ENCODE peak calls at places on chromosome 11, in eight cellular contexts. F is heart left ventricle, M is HCT116, I is K562, O is tibial nerve, Z is body of pancreas, G is esophagus squamous epithelium, P is spleen. Y is an unnamed sample.

GRCh38 chr11:35664977-35665441 is 2.4 kb downstream of the TRIM44 start:
- DNase-seq in O (no peak), I (no peak), Z (no peak), P (no peak), G (no peak), F (no peak), M (no peak), Y (no peak)

GRCh38 chr11:23103403-23103802 is 243.1 kb upstream of the CCDC179 start:
- DNase-seq in F (no peak), P (no peak), G (no peak), M (no peak), O (no peak), I (no peak), Z (no peak), Y (no peak)

GRCh38 chr11:72814831-72815618 is 814 bp downstream of the ATG16L2 start:
- DNase-seq in Z (peak; percentile 44), F (no peak), G (no peak), O (no peak), P (peak; percentile 92), I (peak; percentile 52), M (peak; percentile 71), Y (no peak)

GRCh38 chr11:63999349-64000025 is 13.2 kb downstream of the OTUB1 start:
- DNase-seq in P (peak; percentile 87), M (no peak), G (no peak), O (no peak), I (peak; percentile 82), Z (no peak), F (peak; percentile 62), Y (no peak)

GRCh38 chr11:12411806-12412727 is 34.7 kb downstream of the PARVA start:
- DNase-seq in M (peak; percentile 56), P (no peak), I (peak; percentile 77), F (peak; percentile 72), O (peak; percentile 71), G (no peak), Z (peak; percentile 58), Y (no peak)

GRCh38 chr11:17894929-17895658 is 117.8 kb downstream of the SERGEF start:
- DNase-seq in P (no peak), M (no peak), G (no peak), F (no peak), I (no peak), O (no peak), Z (no peak), Y (no peak)

GRCh38 chr11:120272303-120272702 is 32.4 kb downstream of the POU2F3 start:
- DNase-seq in I (no peak), O (no peak), M (no peak), P (no peak), G (no peak), Z (no peak), F (no peak), Y (no peak)

GRCh38 chr11:73404048-73404447 is 27.8 kb downstream of the RELT start:
- DNase-seq in Z (no peak), G (no peak), I (peak; percentile 76), F (peak; percentile 79), P (peak; percentile 77), O (peak; percentile 82), M (peak; percentile 28), Y (peak; percentile 74)

GRCh38 chr11:124893781-124894401 is 3.8 kb downstream of the ROBO4 start:
- DNase-seq in I (no peak), P (no peak), O (peak; percentile 2), G (no peak), F (peak; percentile 15), M (no peak), Z (no peak), Y (no peak)

GRCh38 chr11:124894606-124895430 is 2.8 kb downstream of the ROBO4 start:
- DNase-seq in F (no peak), Z (no peak), I (no peak), M (no peak), O (peak; percentile 4), P (no peak), G (no peak), Y (no peak)

GRCh38 chr11:124896071-124896750 is 1.5 kb downstream of the ROBO4 start:
- DNase-seq in I (no peak), P (no peak), M (no peak), Z (no peak), O (peak; percentile 3), F (peak; percentile 21), G (no peak), Y (no peak)

GRCh38 chr11:124896821-124897391 is 759 bp downstream of the ROBO4 start:
- DNase-seq in I (no peak), G (no peak), F (peak; percentile 43), Z (no peak), P (no peak), O (peak; percentile 11), M (no peak), Y (no peak)

DNA sequence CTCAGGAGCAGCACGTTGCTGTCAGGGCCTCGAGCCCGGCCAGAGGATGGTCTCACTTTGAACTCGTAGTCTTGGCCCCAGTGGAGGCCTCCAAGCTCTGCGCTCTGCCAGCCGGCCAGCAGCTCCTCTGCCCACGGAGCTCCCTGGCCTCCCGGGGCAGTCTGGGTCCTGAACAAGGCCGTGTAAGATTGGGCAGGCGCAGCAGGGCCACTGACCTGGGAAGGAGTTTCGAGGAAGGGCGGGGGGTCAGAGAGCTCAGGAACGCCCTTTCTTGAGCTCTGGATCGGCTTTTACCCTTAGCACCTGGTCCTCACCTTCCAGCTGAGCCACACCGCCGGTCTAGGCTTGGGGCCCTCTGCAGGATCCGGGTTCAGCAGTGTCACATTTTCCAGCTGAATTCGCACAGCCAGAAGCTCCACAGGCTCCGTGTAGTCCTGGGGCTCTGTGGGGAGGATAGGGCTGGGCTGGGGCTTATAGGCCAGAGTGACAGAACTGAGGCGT is 2.1 kb downstream of the ROBO4 start:
- DNase-seq in F (peak; percentile 26), O (peak; percentile 3), Z (no peak), M (no peak), I (no peak), P (no peak), G (no peak), Y (no peak)
- TF ChIP-seq POLR2A in F (no peak), O (no peak), Z (no peak), M (no peak), I (no peak), P (no peak), G (no peak), Y (no peak)

DNA sequence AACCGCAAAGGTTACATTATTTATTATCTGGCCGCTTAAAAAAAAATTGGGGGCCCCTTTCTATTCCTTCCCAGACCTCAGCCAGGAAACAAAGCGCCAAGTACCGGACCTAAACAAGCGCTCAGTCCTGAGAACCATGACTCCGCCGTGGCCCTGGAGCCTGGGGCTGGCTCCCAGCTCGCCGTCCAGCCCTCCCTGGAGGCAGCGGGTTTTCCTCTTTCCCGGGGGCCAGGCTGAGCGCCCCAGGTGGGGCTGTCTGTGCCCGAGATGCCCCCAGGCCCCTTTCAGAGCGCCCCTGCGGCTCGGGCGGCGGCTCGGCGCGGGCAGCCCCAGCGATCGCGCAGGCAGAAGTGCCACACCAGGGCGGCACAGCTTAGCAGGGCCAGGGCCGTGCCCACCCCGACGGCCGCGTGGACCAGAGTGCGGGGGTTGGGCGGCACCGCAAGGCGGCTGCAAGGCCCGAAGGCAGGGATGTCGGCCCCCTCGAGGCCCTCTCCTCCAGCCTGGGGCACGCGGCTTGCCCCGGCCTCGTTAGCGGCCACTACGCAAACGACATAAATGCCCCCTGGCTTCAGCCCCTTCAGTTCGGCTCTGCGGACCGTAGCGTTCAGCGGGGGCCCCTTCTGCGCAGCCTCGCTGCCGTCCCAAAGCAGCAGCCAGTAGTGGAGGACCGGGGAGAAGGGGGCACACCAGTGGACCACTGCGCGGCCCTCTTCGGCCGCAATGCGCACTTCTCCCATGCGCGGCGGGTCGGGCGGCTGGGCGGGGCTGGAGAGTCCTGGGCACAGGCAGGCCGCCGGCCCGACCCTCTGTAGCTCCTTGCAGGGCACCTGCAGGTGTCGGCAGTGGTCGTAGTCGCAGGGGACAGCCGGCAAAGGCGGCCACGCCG is 1.6 kb downstream of the LRRN4CL start:
- DNase-seq in I (no peak), P (no peak), G (no peak), Z (no peak), O (no peak), M (no peak), F (no peak), Y (no peak)
- H3K4me3 ChIP-seq in I (no peak overlapping the region), P (peak overlapping the region; percentile 13), G (peak overlapping the region; percentile 58), Z (no peak overlapping the region), O (peak overlapping the region; percentile 31), M (no peak overlapping the region), F (peak overlapping the region; percentile 50), Y (peak overlapping the region; percentile 26)

GRCh38 chr11:3914807-3915206 is 59.3 kb downstream of the STIM1 start:
- DNase-seq in I (no peak), G (no peak), P (no peak), M (no peak), O (no peak), Z (no peak), F (no peak), Y (no peak)

GRCh38 chr11:3922056-3922455 is 66.6 kb downstream of the STIM1 start:
- DNase-seq in P (no peak), M (no peak), F (no peak), O (no peak), Z (no peak), I (no peak), G (no peak), Y (no peak)

GRCh38 chr11:3925513-3925912 is 70.0 kb downstream of the STIM1 start:
- DNase-seq in G (no peak), I (no peak), F (no peak), O (no peak), Z (no peak), P (no peak), M (no peak), Y (no peak)

GRCh38 chr11:3916962-3917361 is 61.5 kb downstream of the STIM1 start:
- DNase-seq in F (no peak), Z (no peak), P (no peak), G (no peak), O (no peak), M (no peak), I (no peak), Y (no peak)

DNA sequence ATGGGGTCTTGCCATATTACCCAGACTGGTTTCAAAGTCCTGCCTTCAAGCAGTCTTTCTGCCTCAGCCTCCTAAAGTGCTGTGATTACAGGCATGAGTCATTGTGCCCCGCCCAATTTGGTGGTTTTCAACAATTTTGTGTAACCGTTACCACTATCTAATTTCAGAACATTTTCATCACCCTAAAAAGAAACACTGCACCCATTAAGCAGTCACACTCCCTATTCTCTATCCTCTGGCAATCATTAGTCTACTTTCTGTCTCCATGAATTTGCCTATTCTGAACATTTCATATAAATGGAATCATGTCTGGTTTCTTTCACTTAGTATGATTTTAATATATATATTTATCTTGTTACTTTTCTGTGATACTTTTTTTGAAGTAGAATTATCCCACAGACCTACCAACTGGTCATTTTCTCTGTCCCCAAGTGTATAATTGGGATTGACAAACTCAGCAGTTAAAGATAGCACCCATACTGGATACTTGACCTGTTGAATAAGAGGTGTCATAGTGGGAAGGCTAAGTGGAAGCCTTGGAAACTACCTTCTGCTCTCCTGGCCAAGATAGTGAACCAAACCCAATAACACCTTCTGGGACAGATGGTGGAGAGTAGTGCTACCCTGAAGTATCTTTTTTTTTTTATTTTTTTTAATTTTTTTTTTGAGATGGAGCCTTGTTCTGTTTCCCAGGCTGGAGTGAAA is 64.8 kb downstream of the STIM1 start:
- DNase-seq in Z (no peak), P (no peak), I (peak; percentile 27), O (peak; percentile 74), M (peak; percentile 44), F (peak; percentile 40), G (no peak), Y (no peak)
- H3K27ac ChIP-seq in Z (no peak overlapping the region), P (peak overlapping the region; percentile 51), I (peak overlapping the region; percentile 51), O (no peak overlapping the region), M (no peak overlapping the region), F (no peak overlapping the region), G (peak overlapping the region; percentile 70), Y (no peak overlapping the region)

DNA sequence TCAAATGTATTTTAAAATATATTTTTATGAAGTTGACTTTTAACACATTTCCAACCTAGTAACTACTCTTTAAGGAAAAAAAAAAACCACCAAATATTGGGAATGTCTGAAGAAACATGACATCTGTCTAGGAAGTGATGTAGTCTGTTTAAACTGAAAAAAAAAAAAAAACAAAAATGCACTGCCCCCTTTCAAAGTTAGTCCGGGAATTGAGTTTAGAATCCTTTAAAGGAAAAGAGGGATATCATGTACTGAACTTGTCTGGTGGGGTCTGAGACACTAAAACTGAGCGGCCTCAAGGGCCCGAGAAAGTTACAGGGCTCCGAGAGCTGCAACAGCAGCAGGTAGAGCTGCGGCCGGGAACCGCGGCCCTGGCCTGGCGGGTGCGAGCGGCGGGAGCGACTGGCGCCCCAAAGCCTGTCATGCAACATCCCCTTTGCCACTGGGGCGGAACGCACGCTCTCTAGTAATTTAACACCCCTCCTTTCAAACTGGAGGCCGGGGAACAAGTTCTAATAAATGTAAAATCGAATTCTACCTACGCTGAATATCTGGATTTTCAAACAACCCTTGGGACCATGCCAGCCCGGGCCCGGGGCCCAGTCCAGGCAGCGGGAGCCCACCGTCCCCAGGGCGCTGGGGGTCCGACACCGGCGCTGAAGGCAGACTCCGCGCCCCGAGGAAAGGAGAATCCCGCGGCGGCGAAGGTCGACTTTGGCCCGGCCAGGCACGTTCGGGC is 758 bp downstream of the RDX start:
- DNase-seq in O (peak; percentile 51), F (peak; percentile 52), Z (peak; percentile 54), G (no peak), M (no peak), P (peak; percentile 93), I (peak; percentile 69), Y (peak; percentile 66)
- TF ChIP-seq POLR2A in O (no peak), F (no peak), Z (peak; percentile 25), G (no peak), M (no peak), P (no peak), I (no peak), Y (no peak)

Y was measured in right lobe of liver.